ENCODE peak calls at places on chromosome 6, in nine cellular contexts. L is RWPE1, X is NCI-H345, J is cardiac fibroblast, E is body of pancreas, C is hippocampal formation, I is T-cell, Y is HTR-8/SVneo, O is NCI-H1694 treated with DMSO at 0.1 percent for 48 hours. P is an unnamed sample.

GRCh38 chr6:52352239-52353008 is 9.5 kb upstream of the PAQR8 start:
- DNase-seq in L (peak), X (peak), J (peak), E (peak), C (no peak), I (no peak), Y (peak), O (no peak), P (no peak)

GRCh38 chr6:126195625-126196236 is 144.2 kb upstream of the CENPW start:
- DNase-seq in L (no peak), X (no peak), J (no peak), E (no peak), C (no peak), I (no peak), Y (no peak), O (no peak), P (no peak)

GRCh38 chr6:16060039-16060438 is 68.8 kb upstream of the MYLIP start:
- DNase-seq in L (no peak), X (peak), J (no peak), E (no peak), C (no peak), I (no peak), Y (no peak), O (no peak), P (no peak)

GRCh38 chr6:36130672-36131516 is 581 bp downstream of the MAPK13 start:
- DNase-seq in L (peak), X (peak), J (peak), E (peak), C (no peak), I (peak), Y (no peak), O (no peak), P (no peak)

GRCh38 chr6:40338306-40338705 is 248.9 kb downstream of the LRFN2 start:
- DNase-seq in L (no peak), X (no peak), J (no peak), E (no peak), C (no peak), I (no peak), Y (no peak), O (no peak), P (no peak)

GRCh38 chr6:100001915-100002388 is 7.9 kb upstream of the MCHR2 start:
- DNase-seq in L (peak), X (peak), J (peak), E (peak), C (peak), I (peak), Y (peak), O (peak), P (peak)

GRCh38 chr6:33672808-33673207 is 38.7 kb downstream of the UQCC2 start:
- DNase-seq in L (peak), X (no peak), J (peak), E (no peak), C (no peak), I (no peak), Y (peak), O (no peak), P (no peak)

GRCh38 chr6:72424476-72424875 is 197.4 kb upstream of the KCNQ5 start:
- DNase-seq in L (peak), X (no peak), J (no peak), E (no peak), C (no peak), I (no peak), Y (no peak), O (peak), P (no peak)

GRCh38 chr6:53651764-53652401 is 13.7 kb downstream of the KLHL31 start:
- DNase-seq in L (peak), X (peak), J (peak), E (peak), C (peak), I (peak), Y (peak), O (peak), P (peak)

GRCh38 chr6:126228001-126228791 is 111.7 kb upstream of the CENPW start:
- DNase-seq in L (no peak), X (peak), J (no peak), E (no peak), C (no peak), I (no peak), Y (no peak), O (peak), P (no peak)

GRCh38 chr6:154080434-154081189 is 41.6 kb downstream of the OPRM1 start:
- DNase-seq in L (no peak), X (no peak), J (no peak), E (no peak), C (no peak), I (no peak), Y (no peak), O (no peak), P (no peak)

GRCh38 chr6:31350551-31350950 is 6.4 kb downstream of the HLA-B start:
- DNase-seq in L (no peak), X (no peak), J (no peak), E (no peak), C (no peak), I (no peak), Y (no peak), O (no peak), P (no peak)

GRCh38 chr6:53322188-53323029 is 26.3 kb downstream of the ELOVL5 start:
- DNase-seq in L (no peak), X (no peak), J (peak), E (no peak), C (no peak), I (no peak), Y (no peak), O (no peak), P (no peak)

GRCh38 chr6:144543006-144543871 is 258.1 kb downstream of the UTRN start:
- DNase-seq in L (peak), X (no peak), J (peak), E (no peak), C (no peak), I (no peak), Y (peak), O (no peak), P (no peak)

GRCh38 chr6:67458265-67458664 is 1176.8 kb upstream of the ADGRB3 start:
- DNase-seq in L (no peak), X (no peak), J (peak), E (no peak), C (no peak), I (no peak), Y (no peak), O (no peak), P (no peak)

GRCh38 chr6:56040271-56040670 is 164.9 kb upstream of the BMP5 start:
- DNase-seq in L (no peak), X (no peak), J (peak), E (no peak), C (no peak), I (no peak), Y (no peak), O (no peak), P (no peak)

GRCh38 chr6:13368079-13368478 is 39.7 kb upstream of the TBC1D7 start:
- DNase-seq in L (no peak), X (no peak), J (no peak), E (no peak), C (no peak), I (no peak), Y (no peak), O (no peak), P (no peak)

GRCh38 chr6:76861403-76861802 is 601.9 kb downstream of the HTR1B start:
- DNase-seq in L (peak), X (peak), J (peak), E (no peak), C (no peak), I (no peak), Y (no peak), O (no peak), P (no peak)

GRCh38 chr6:41288025-41288777 is 1.7 kb upstream of the TREM1 start:
- DNase-seq in L (no peak), X (peak), J (peak), E (no peak), C (no peak), I (no peak), Y (no peak), O (no peak), P (peak)

GRCh38 chr6:45299096-45299581 is 29.0 kb upstream of the RUNX2 start:
- DNase-seq in L (no peak), X (no peak), J (no peak), E (no peak), C (no peak), I (no peak), Y (no peak), O (no peak), P (no peak)

GRCh38 chr6:90364291-90364690 is 67.6 kb upstream of the BACH2 start:
- DNase-seq in L (no peak), X (no peak), J (no peak), E (no peak), C (no peak), I (no peak), Y (no peak), O (no peak), P (no peak)

P was measured in NCI-H187.